ENCODE peak calls at places on chromosomes 5 and 9, in ten cellular contexts. A is Peyer's patch, W is suprapubic skin, X is A549, K is HepG2, D is ovary, M is breast epithelium, Z is uterus, B is IMR-90, C is sigmoid colon. G is an unnamed sample. For H3K4me1, the result is how much of the 10 kb centered on the place peaks cover.

GRCh38 chr9:35797311-35798109 is 6.1 kb downstream of the NPR2 start:
- DNase-seq in A (no peak), W (no peak), X (no peak), K (no peak), D (no peak), M (no peak), Z (no peak), B (peak), C (no peak), G (no peak)

GRCh38 chr9:34374339-34374738 is 2.4 kb downstream of the MYORG start:
- DNase-seq in A (no peak), W (no peak), X (no peak), K (no peak), D (no peak), M (no peak), Z (no peak), B (no peak), C (no peak), G (no peak)

GRCh38 chr5:151812757-151813309 is 41.1 kb downstream of the G3BP1 start:
- DNase-seq in A (no peak), W (no peak), X (no peak), K (no peak), D (no peak), M (no peak), Z (no peak), B (peak), C (no peak), G (no peak)

GRCh38 chr5:65512170-65512937 is 30.6 kb upstream of the ADAMTS6 start:
- DNase-seq in A (no peak), W (no peak), X (no peak), K (no peak), D (no peak), M (no peak), Z (no peak), B (peak), C (no peak), G (no peak)

GRCh38 chr9:4886698-4887097 is 94.0 kb downstream of the RCL1 start:
- DNase-seq in A (no peak), W (no peak), X (no peak), K (no peak), D (no peak), M (no peak), Z (no peak), B (no peak), C (no peak), G (no peak)

GRCh38 chr9:82679488-82679887 is 383.5 kb downstream of the RASEF start:
- DNase-seq in A (no peak), W (no peak), X (no peak), K (no peak), D (no peak), M (no peak), Z (no peak), B (no peak), C (no peak), G (no peak)

GRCh38 chr9:129307227-129307970 is 129.3 kb upstream of the IER5L start:
- DNase-seq in A (no peak), W (no peak), X (no peak), K (peak), D (no peak), M (no peak), Z (no peak), B (no peak), C (no peak), G (no peak)

GRCh38 chr5:175380701-175381100 is 63.3 kb downstream of the DRD1 start:
- DNase-seq in A (no peak), W (no peak), X (no peak), K (no peak), D (no peak), M (no peak), Z (no peak), B (no peak), C (no peak), G (no peak)

GRCh38 chr9:129674229-129674628 is 8.8 kb downstream of the PRRX2 start:
- DNase-seq in A (no peak), W (no peak), X (no peak), K (no peak), D (no peak), M (no peak), Z (no peak), B (no peak), C (no peak), G (no peak)

GRCh38 chr9:72612449-72612848 is 91.0 kb downstream of the TMC1 start:
- DNase-seq in A (no peak), W (no peak), X (no peak), K (no peak), D (no peak), M (no peak), Z (no peak), B (no peak), C (no peak), G (no peak)

GRCh38 chr9:130994546-130995398 is 14.2 kb upstream of the LAMC3 start:
- DNase-seq in A (no peak), W (no peak), X (no peak), K (no peak), D (no peak), M (no peak), Z (no peak), B (no peak), C (no peak), G (no peak)

GRCh38 chr5:54959673-54960418 is 25.5 kb downstream of the ESM1 start:
- DNase-seq in A (no peak), W (no peak), X (no peak), K (peak), D (no peak), M (no peak), Z (no peak), B (no peak), C (no peak), G (peak)

GRCh38 chr9:107208121-107208520 is 75.0 kb upstream of the RAD23B start:
- DNase-seq in A (no peak), W (no peak), X (no peak), K (no peak), D (no peak), M (no peak), Z (no peak), B (peak), C (no peak), G (no peak)

GRCh38 chr5:150122158-150122510 is 33.5 kb downstream of the PDGFRB start:
- DNase-seq in A (no peak), W (no peak), X (peak), K (peak), D (peak), M (no peak), Z (peak), B (no peak), C (no peak), G (peak)

GRCh38 chr5:112787261-112787660 is 49.6 kb downstream of the APC start:
- DNase-seq in A (no peak), W (no peak), X (no peak), K (no peak), D (no peak), M (no peak), Z (no peak), B (peak), C (no peak), G (no peak)

GRCh38 chr5:17666726-17667235 is 32.5 kb downstream of the TAF11L14 start:
- DNase-seq in A (no peak), W (no peak), X (no peak), K (no peak), D (no peak), M (no peak), Z (no peak), B (no peak), C (no peak), G (no peak)

GRCh38 chr5:124560370-124560769 is 186.1 kb downstream of the ZNF608 start:
- DNase-seq in A (no peak), W (no peak), X (no peak), K (no peak), D (no peak), M (no peak), Z (no peak), B (no peak), C (no peak), G (no peak)

GRCh38 chr9:72675586-72675985 is 154.2 kb downstream of the TMC1 start:
- DNase-seq in A (no peak), W (no peak), X (no peak), K (no peak), D (no peak), M (no peak), Z (no peak), B (no peak), C (no peak), G (no peak)

GRCh38 chr5:154397652-154398406 is 48.0 kb upstream of the SAP30L start:
- DNase-seq in A (no peak), W (no peak), X (no peak), K (no peak), D (no peak), M (no peak), Z (no peak), B (no peak), C (no peak), G (peak)

GRCh38 chr5:308672-309271 is 12.7 kb upstream of the AHRR start:
- DNase-seq in A (no peak), W (peak), X (peak), K (no peak), D (peak), M (no peak), Z (no peak), B (peak), C (no peak), G (no peak)

GRCh38 chr5:976849-977751 is 31.5 kb upstream of the NKD2 start:
- DNase-seq in A (no peak), W (no peak), X (no peak), K (no peak), D (peak), M (no peak), Z (no peak), B (no peak), C (no peak), G (no peak)

GRCh38 chr5:99045864-99046263 is 117.1 kb upstream of the CHD1 start:
- DNase-seq in A (no peak), W (no peak), X (no peak), K (no peak), D (no peak), M (no peak), Z (no peak), B (no peak), C (no peak), G (no peak)

GRCh38 chr5:97141539-97141938 is 872 bp downstream of the LIX1 start:
- DNase-seq in A (no peak), W (no peak), X (no peak), K (no peak), D (no peak), M (no peak), Z (no peak), B (no peak), C (no peak), G (no peak)

GRCh38 chr9:5375091-5375490 is 35.4 kb upstream of the RLN1 start:
- DNase-seq in A (no peak), W (no peak), X (no peak), K (no peak), D (no peak), M (no peak), Z (no peak), B (no peak), C (no peak), G (no peak)

GRCh38 chr5:43485406-43485805 is 1.7 kb upstream of the TMEM267 start:
- DNase-seq in A (no peak), W (no peak), X (no peak), K (peak), D (no peak), M (no peak), Z (no peak), B (peak), C (no peak), G (peak)

GRCh38 chr5:55597014-55597981 is 62.5 kb upstream of the PLPP1 start:
- DNase-seq in A (no peak), W (peak), X (no peak), K (no peak), D (no peak), M (no peak), Z (peak), B (peak), C (peak), G (no peak)

GRCh38 chr9:128911529-128912035 is 9.2 kb upstream of the PHYHD1 start:
- DNase-seq in A (no peak), W (no peak), X (peak), K (peak), D (no peak), M (no peak), Z (no peak), B (peak), C (peak), G (no peak)

GRCh38 chr9:65404232-65405006 is 119.4 kb upstream of the FOXD4L5 start:
- DNase-seq in A (no peak), W (no peak), X (no peak), K (no peak), D (no peak), M (no peak), Z (no peak), B (no peak), C (peak), G (no peak)

GRCh38 chr5:142246263-142246662 is 78.6 kb downstream of the SPRY4 start:
- DNase-seq in A (no peak), W (no peak), X (no peak), K (peak), D (no peak), M (no peak), Z (peak), B (peak), C (no peak), G (no peak)

GRCh38 chr5:142674438-142675210 is 11.3 kb downstream of the FGF1 start:
- DNase-seq in A (no peak), W (no peak), X (no peak), K (no peak), D (no peak), M (no peak), Z (peak), B (peak), C (no peak), G (no peak)

GRCh38 chr5:5793560-5793959 is 371.1 kb downstream of the ICE1 start:
- DNase-seq in A (no peak), W (no peak), X (no peak), K (no peak), D (no peak), M (no peak), Z (no peak), B (no peak), C (no peak), G (no peak)

GRCh38 chr9:86946712-86947145 is 577 bp downstream of the GAS1 start:
- DNase-seq in A (peak), W (peak), X (peak), K (no peak), D (peak), M (peak), Z (no peak), B (no peak), C (peak), G (peak)

GRCh38 chr5:9654886-9655285 is 24.7 kb upstream of the TAS2R1 start:
- DNase-seq in A (no peak), W (no peak), X (no peak), K (no peak), D (no peak), M (no peak), Z (no peak), B (peak), C (no peak), G (no peak)

GRCh38 chr5:5158472-5158895 is 18.4 kb downstream of the ADAMTS16 start:
- DNase-seq in A (no peak), W (no peak), X (no peak), K (no peak), D (no peak), M (no peak), Z (no peak), B (no peak), C (no peak), G (no peak)

DNA sequence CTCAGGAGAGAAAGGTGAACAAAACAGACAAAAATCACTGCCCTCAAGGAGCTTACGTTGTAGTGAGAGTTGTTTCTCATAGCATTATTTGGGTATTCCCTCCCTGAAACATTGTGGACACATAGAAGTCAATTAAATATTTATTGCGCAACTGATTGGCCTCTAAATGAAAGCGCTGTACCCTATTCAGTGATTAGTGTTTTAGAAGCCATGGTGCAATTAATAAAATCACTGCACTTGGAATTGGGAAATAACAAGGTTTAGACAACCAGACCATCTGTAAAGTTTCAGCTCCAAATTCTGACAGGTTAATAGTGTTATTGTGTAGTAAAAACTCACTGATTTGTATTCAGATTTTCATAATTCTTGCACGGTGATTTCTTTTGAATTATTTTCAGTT is 35.9 kb downstream of the TNPO1 start:
- DNase-seq in A (no peak), W (no peak), X (no peak), K (no peak), D (no peak), M (no peak), Z (no peak), B (no peak), C (no peak), G (no peak)
- TF ChIP-seq POLR2A in A (no peak), W (no peak), X (no peak), K (no peak), D (no peak), M (no peak), Z (no peak), B (no peak), C (no peak), G (no peak)

GRCh38 chr5:60343102-60343501 is 356.9 kb downstream of the DEPDC1B start:
- DNase-seq in A (no peak), W (no peak), X (no peak), K (no peak), D (no peak), M (no peak), Z (no peak), B (no peak), C (no peak), G (no peak)
- TF ChIP-seq CTCF in A (no peak), W (no peak), X (no peak), K (no peak), D (no peak), M (no peak), Z (no peak), B (no peak), C (no peak), G (no peak)

DNA sequence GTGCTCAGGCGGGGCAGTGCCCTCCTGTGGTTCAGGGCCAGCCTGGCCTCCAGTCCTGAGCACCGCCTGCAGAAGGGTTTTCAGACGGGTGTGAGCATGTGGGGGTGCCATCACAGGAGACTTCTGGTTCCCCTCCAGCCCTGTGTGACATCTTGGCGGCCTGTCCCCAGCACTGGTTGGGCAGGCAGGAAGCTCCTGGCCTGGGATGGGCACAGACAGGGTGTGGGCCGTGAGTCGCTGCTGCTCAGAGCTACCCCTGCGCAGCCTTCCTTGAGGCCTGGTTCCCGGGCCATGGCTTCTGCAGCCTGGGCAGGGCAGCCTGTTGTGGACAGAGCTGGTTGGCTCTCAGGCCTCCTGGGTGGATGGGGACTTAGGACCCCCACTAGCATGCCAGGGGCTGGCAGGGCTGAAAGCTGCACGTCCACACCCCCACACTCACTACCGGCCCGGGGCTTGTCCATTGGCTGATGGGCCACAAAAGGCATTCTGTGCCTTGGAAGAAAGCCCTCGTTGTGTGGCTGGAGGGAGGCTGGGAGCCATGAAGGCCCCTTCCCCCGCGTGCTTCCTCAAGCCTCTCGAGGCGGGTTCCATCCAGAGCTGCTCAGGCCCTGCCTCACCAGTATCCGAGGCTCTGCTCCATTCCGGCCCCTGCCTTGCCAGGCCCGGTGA is 58.7 kb downstream of the RXRA start:
- DNase-seq in A (no peak), W (no peak), X (no peak), K (no peak), D (no peak), M (no peak), Z (no peak), B (no peak), C (no peak), G (no peak)
- H3K4me1 ChIP-seq in A (under half), W (half or more), X (half or more), K (half or more), D (under half), M (under half), Z (under half), B (under half), C (half or more), G (half or more)

DNA sequence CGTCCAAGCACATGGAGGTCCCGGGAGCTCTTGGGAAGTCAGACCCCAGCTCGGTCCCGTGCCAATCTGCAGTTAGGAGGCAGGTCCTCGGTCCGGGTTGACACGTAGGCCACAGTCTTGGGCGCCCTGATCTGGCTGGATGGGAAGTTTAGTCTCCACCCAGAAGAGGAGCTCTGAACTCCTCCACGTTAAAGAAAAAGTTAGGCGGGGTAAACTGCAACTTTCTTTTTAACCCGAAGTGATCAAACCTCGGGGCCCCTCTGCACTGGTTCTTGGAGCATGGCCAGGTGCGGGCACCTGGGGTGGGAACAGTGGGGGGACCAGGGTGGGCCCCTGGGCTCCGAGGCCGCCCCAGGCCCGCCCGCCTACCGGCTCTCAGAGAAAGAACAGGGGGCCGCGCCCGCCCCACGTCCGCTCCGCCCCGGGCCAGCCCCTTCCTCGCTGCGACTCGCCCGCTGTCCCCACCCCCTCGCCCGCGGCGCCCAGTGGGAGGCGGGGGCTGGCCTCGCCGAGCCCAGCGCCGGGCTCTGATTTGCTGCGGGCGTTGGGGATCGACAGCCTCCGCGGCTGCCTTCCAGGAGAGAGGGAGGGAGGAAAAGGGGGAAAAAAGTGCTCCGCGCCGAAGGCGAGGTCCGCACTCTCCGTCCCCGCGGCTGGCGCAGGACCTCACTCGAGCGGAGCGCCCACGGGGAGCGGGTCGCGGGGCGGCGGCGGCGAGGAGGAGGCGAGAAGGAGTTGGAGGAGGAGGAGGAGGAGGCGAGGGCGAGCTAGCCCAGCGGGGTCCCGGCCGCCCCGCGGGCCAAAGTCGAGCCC is at the start of gene COL5A1:
- DNase-seq in A (peak), W (peak), X (peak), K (no peak), D (peak), M (peak), Z (peak), B (peak), C (peak), G (peak)
- TF ChIP-seq POLR2A in A (peak), W (peak), X (peak), K (no peak), D (peak), M (peak), Z (peak), B (peak), C (peak), G (peak)

GRCh38 chr5:83430130-83431010 is 41.2 kb upstream of the VCAN start:
- DNase-seq in A (no peak), W (no peak), X (peak), K (peak), D (peak), M (no peak), Z (peak), B (peak), C (peak), G (peak)
- TF ChIP-seq CTCF in A (peak), W (peak), X (peak), K (peak), D (no peak), M (peak), Z (peak), B (peak), C (peak), G (peak)

DNA sequence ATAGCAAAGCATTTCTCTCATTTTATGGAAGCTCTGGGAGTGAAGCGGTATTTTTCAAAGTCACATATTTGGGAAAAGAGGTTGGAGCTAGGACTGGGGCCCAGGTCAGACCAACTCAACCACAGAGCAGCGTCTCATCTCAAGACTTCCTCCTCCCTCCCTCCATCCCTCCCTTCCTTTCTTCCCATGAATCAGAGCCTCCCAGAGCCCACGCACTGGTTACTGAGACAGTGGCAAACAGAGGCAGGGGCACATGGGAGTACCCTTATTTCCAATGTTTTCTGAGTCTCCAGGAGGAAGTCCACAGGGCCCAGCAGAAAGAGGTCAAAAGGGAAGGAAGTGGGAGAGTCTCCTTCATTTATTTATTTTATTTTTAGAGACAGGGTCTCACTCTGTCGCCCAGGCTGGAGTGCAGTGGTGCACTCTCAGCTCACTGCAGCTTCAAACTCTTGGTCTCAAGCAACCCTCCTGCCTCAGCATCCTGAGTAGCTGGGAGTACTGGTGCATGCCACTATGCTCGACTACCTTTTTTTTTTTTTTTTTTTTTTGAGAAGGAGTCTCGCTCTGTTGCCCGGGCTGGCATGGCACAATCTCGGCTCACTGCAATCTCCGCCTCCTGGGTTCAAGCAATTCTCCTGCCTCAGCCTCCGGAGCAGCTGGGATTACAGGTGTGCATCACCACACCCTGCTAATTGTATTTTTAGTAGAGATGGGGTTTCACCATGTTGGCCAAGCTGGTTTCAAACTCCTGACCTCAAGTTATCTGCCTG is 52.5 kb upstream of the CDKN2AIPNL start:
- DNase-seq in A (no peak), W (peak), X (no peak), K (no peak), D (no peak), M (no peak), Z (no peak), B (peak), C (no peak), G (no peak)
- H3K4me1 ChIP-seq in A (under half), W (under half), X (under half), K (under half), D (under half), M (under half), Z (under half), B (under half), C (under half), G (under half)

G was measured in transverse colon.